ENCODE peak calls at places on chromosomes 7 and 10, in five cellular contexts. H is SK-N-SH, M is HCT116, Q is HepG2, S is GM12878. C is an unnamed sample.
A peak's percentile ranks its signal among the peaks of the same experiment; 100 is the strongest.

GRCh38 chr7:80150621-80151273 is 16.1 kb downstream of the GNAI1 start:
- DNase-seq in H (no peak), M (no peak), Q (no peak), S (no peak), C (peak; percentile 61)

GRCh38 chr7:44289341-44290249 is 35.8 kb downstream of the CAMK2B start:
- DNase-seq in H (peak; percentile 51), M (no peak), Q (no peak), S (no peak), C (no peak)

GRCh38 chr10:13036841-13037240 is 35.3 kb upstream of the CCDC3 start:
- DNase-seq in H (no peak), M (no peak), Q (no peak), S (no peak), C (no peak)

GRCh38 chr7:46930336-46930735 is 651.6 kb downstream of the TNS3 start:
- DNase-seq in H (no peak), M (no peak), Q (no peak), S (no peak), C (no peak)

GRCh38 chr7:80941206-80941758 is 22.4 kb upstream of the SEMA3C start:
- DNase-seq in H (no peak), M (no peak), Q (no peak), S (no peak), C (no peak)

GRCh38 chr7:26487780-26488535 is 196.3 kb downstream of the SNX10 start:
- DNase-seq in H (no peak), M (no peak), Q (no peak), S (no peak), C (no peak)

GRCh38 chr7:24851791-24852190 is 94.5 kb upstream of the GSDME start:
- DNase-seq in H (no peak), M (no peak), Q (peak; percentile 61), S (no peak), C (no peak)

GRCh38 chr7:100968031-100968430 is 1.3 kb upstream of the MUC12 start:
- DNase-seq in H (peak; percentile 44), M (no peak), Q (no peak), S (no peak), C (no peak)

GRCh38 chr7:135923700-135924261 is 53.4 kb downstream of the MTPN start:
- DNase-seq in H (no peak), M (peak; percentile 81), Q (no peak), S (no peak), C (no peak)

GRCh38 chr10:12333382-12334185 is 15.8 kb upstream of the CAMK1D start:
- DNase-seq in H (peak; percentile 77), M (peak; percentile 78), Q (no peak), S (no peak), C (peak; percentile 92)

GRCh38 chr10:70804424-70804814 is 11.3 kb upstream of the SGPL1 start:
- DNase-seq in H (no peak), M (no peak), Q (peak; percentile 51), S (no peak), C (peak; percentile 5)

GRCh38 chr7:82264752-82265305 is 178.7 kb downstream of the CACNA2D1 start:
- DNase-seq in H (no peak), M (no peak), Q (no peak), S (no peak), C (no peak)

GRCh38 chr10:122245136-122245535 is 26.0 kb upstream of the BTBD16 start:
- DNase-seq in H (no peak), M (no peak), Q (no peak), S (no peak), C (no peak)

GRCh38 chr10:14602807-14603538 is 171.7 kb downstream of the FAM107B start:
- DNase-seq in H (no peak), M (no peak), Q (no peak), S (no peak), C (no peak)

GRCh38 chr10:44982114-44982460 is 3.5 kb upstream of the DEPP1 start:
- DNase-seq in H (no peak), M (no peak), Q (no peak), S (no peak), C (no peak)

GRCh38 chr10:103504181-103504783 is 10.8 kb downstream of the NEURL1 start:
- DNase-seq in H (peak; percentile 27), M (peak; percentile 61), Q (peak; percentile 89), S (peak; percentile 28), C (no peak)

GRCh38 chr7:34823650-34824258 is 165.7 kb downstream of the NPSR1 start:
- DNase-seq in H (peak; percentile 66), M (peak; percentile 41), Q (peak; percentile 22), S (no peak), C (peak; percentile 64)

GRCh38 chr10:5518143-5518542 is 6.6 kb upstream of the CALML3 start:
- DNase-seq in H (no peak), M (no peak), Q (peak; percentile 84), S (no peak), C (no peak)

GRCh38 chr10:26781797-26782196 is 79.0 kb downstream of the ABI1 start:
- DNase-seq in H (no peak), M (no peak), Q (no peak), S (no peak), C (no peak)

GRCh38 chr10:126917975-126918908 is 13.0 kb downstream of the DOCK1 start:
- DNase-seq in H (peak; percentile 60), M (no peak), Q (no peak), S (no peak), C (peak; percentile 94)

GRCh38 chr7:156932006-156932405 is 17.5 kb upstream of the NOM1 start:
- DNase-seq in H (no peak), M (no peak), Q (no peak), S (no peak), C (peak; percentile 46)

GRCh38 chr7:105307163-105307672 is 81.5 kb downstream of the SRPK2 start:
- DNase-seq in H (no peak), M (no peak), Q (no peak), S (no peak), C (no peak)

GRCh38 chr10:33008499-33009243 is 50.6 kb upstream of the ITGB1 start:
- DNase-seq in H (peak; percentile 75), M (peak; percentile 71), Q (peak; percentile 63), S (peak; percentile 26), C (peak; percentile 75)

GRCh38 chr7:102447311-102447710 is 13.9 kb downstream of the ORAI2 start:
- DNase-seq in H (no peak), M (no peak), Q (no peak), S (no peak), C (no peak)

GRCh38 chr7:44103941-44104879 is at the start of gene AEBP1:
- DNase-seq in H (peak; percentile 96), M (no peak), Q (no peak), S (no peak), C (no peak)

GRCh38 chr7:77316219-77316978 is 99.8 kb downstream of the GSAP start:
- DNase-seq in H (no peak), M (no peak), Q (no peak), S (no peak), C (no peak)

GRCh38 chr10:84256510-84257342 is 11.9 kb downstream of the RGR start:
- DNase-seq in H (no peak), M (peak; percentile 46), Q (peak; percentile 22), S (no peak), C (peak; percentile 20)

GRCh38 chr10:124005991-124006392 is 87.4 kb downstream of the CHST15 start:
- DNase-seq in H (no peak), M (no peak), Q (no peak), S (no peak), C (no peak)

GRCh38 chr10:78764846-78765430 is 303.8 kb upstream of the ZMIZ1 start:
- DNase-seq in H (no peak), M (no peak), Q (no peak), S (no peak), C (no peak)

GRCh38 chr7:471866-472639 is 47.6 kb downstream of the PDGFA start:
- DNase-seq in H (no peak), M (no peak), Q (peak; percentile 91), S (no peak), C (no peak)

GRCh38 chr7:72435913-72436480 is 23.9 kb upstream of the CALN1 start:
- DNase-seq in H (no peak), M (no peak), Q (no peak), S (no peak), C (no peak)

GRCh38 chr10:13637303-13637856 is 50.6 kb downstream of the PRPF18 start:
- DNase-seq in H (no peak), M (no peak), Q (no peak), S (no peak), C (no peak)

GRCh38 chr10:103960103-103960502 is 6.8 kb upstream of the SLK start:
- DNase-seq in H (no peak), M (no peak), Q (no peak), S (no peak), C (no peak)

GRCh38 chr10:118163227-118163626 is 116.5 kb upstream of the RAB11FIP2 start:
- DNase-seq in H (no peak), M (no peak), Q (no peak), S (no peak), C (no peak)

GRCh38 chr10:74967850-74968620 is 141.6 kb downstream of the KAT6B start:
- DNase-seq in H (no peak), M (no peak), Q (peak; percentile 37), S (no peak), C (no peak)

GRCh38 chr10:1652151-1652550 is 85.2 kb downstream of the ADARB2 start:
- DNase-seq in H (peak; percentile 62), M (no peak), Q (no peak), S (no peak), C (no peak)
- TF ChIP-seq JUND in H (no peak), M (no peak), Q (no peak), S (no peak), C (no peak)

GRCh38 chr7:129832701-129833227 is 120.0 kb downstream of the UBE2H start:
- DNase-seq in H (no peak), M (no peak), Q (no peak), S (no peak), C (no peak)
- TF ChIP-seq JUND in H (no peak), M (no peak), Q (no peak), S (no peak), C (no peak)

GRCh38 chr10:34124522-34125035 is 690.5 kb downstream of the PARD3 start:
- DNase-seq in H (no peak), M (peak; percentile 88), Q (peak; percentile 81), S (no peak), C (peak; percentile 2)
- TF ChIP-seq JUND in H (peak; percentile 58), M (peak; percentile 69), Q (peak; percentile 63), S (no peak), C (no peak)

GRCh38 chr7:99094369-99094768 is 49.5 kb downstream of the SMURF1 start:
- DNase-seq in H (no peak), M (no peak), Q (no peak), S (no peak), C (no peak)
- TF ChIP-seq JUND in H (no peak), M (no peak), Q (no peak), S (no peak), C (no peak)